ENCODE peak calls at places on chromosomes 3 and 15, in ten cellular contexts. One of them, this sample, is unnamed.

GRCh38 chr3:97347780-97348179 is 416.8 kb upstream of the ARL6 start:
- DNase-seq in naive thymus-derived CD8-positive, alpha-beta T cell: no peak
- DNase-seq in Calu3: no peak
- DNase-seq in endothelial cell of umbilical vein: no peak
- DNase-seq in retina: no peak
- DNase-seq in aorta: no peak
- DNase-seq in T1000: no peak
- DNase-seq in HFF-Myc: no peak
- DNase-seq in LoVo: no peak
- DNase-seq in kidney tubule cell: no peak
- DNase-seq in this sample: no peak

GRCh38 chr3:106728315-106728821 is 648.9 kb upstream of the CCDC54 start:
- DNase-seq in naive thymus-derived CD8-positive, alpha-beta T cell: no peak
- DNase-seq in Calu3: peak; percentile 28
- DNase-seq in endothelial cell of umbilical vein: peak; percentile 96
- DNase-seq in retina: no peak
- DNase-seq in aorta: no peak
- DNase-seq in T1000: peak; percentile 3
- DNase-seq in HFF-Myc: peak; percentile 62
- DNase-seq in LoVo: peak; percentile 24
- DNase-seq in kidney tubule cell: peak; percentile 99
- DNase-seq in this sample: no peak

GRCh38 chr15:64837502-64837901 is 4.2 kb upstream of the PLEKHO2 start:
- DNase-seq in naive thymus-derived CD8-positive, alpha-beta T cell: peak; percentile 79
- DNase-seq in Calu3: no peak
- DNase-seq in endothelial cell of umbilical vein: no peak
- DNase-seq in retina: no peak
- DNase-seq in aorta: no peak
- DNase-seq in T1000: no peak
- DNase-seq in HFF-Myc: no peak
- DNase-seq in LoVo: no peak
- DNase-seq in kidney tubule cell: no peak
- DNase-seq in this sample: no peak

GRCh38 chr15:48395532-48396011 is 64.3 kb downstream of the DUT start:
- DNase-seq in naive thymus-derived CD8-positive, alpha-beta T cell: no peak
- DNase-seq in Calu3: no peak
- DNase-seq in endothelial cell of umbilical vein: no peak
- DNase-seq in retina: peak; percentile 14
- DNase-seq in aorta: peak; percentile 79
- DNase-seq in T1000: peak; percentile 26
- DNase-seq in HFF-Myc: no peak
- DNase-seq in LoVo: no peak
- DNase-seq in kidney tubule cell: peak; percentile 73
- DNase-seq in this sample: no peak

GRCh38 chr3:177440456-177441105 is 243.3 kb upstream of the TBL1XR1 start:
- DNase-seq in naive thymus-derived CD8-positive, alpha-beta T cell: no peak
- DNase-seq in Calu3: no peak
- DNase-seq in endothelial cell of umbilical vein: peak; percentile 13
- DNase-seq in retina: no peak
- DNase-seq in aorta: no peak
- DNase-seq in T1000: no peak
- DNase-seq in HFF-Myc: no peak
- DNase-seq in LoVo: no peak
- DNase-seq in kidney tubule cell: no peak
- DNase-seq in this sample: no peak

GRCh38 chr15:41438206-41438605 is 21.3 kb downstream of the RTF1 start:
- DNase-seq in naive thymus-derived CD8-positive, alpha-beta T cell: no peak
- DNase-seq in Calu3: no peak
- DNase-seq in endothelial cell of umbilical vein: no peak
- DNase-seq in retina: no peak
- DNase-seq in aorta: peak; percentile 58
- DNase-seq in T1000: no peak
- DNase-seq in HFF-Myc: no peak
- DNase-seq in LoVo: no peak
- DNase-seq in kidney tubule cell: no peak
- DNase-seq in this sample: no peak

GRCh38 chr3:30258426-30259392 is 347.7 kb upstream of the TGFBR2 start:
- DNase-seq in naive thymus-derived CD8-positive, alpha-beta T cell: no peak
- DNase-seq in Calu3: no peak
- DNase-seq in endothelial cell of umbilical vein: no peak
- DNase-seq in retina: no peak
- DNase-seq in aorta: no peak
- DNase-seq in T1000: no peak
- DNase-seq in HFF-Myc: no peak
- DNase-seq in LoVo: no peak
- DNase-seq in kidney tubule cell: peak; percentile 49
- DNase-seq in this sample: peak; percentile 50

GRCh38 chr15:76340198-76340801 is 3.7 kb downstream of the ISL2 start:
- DNase-seq in naive thymus-derived CD8-positive, alpha-beta T cell: no peak
- DNase-seq in Calu3: no peak
- DNase-seq in endothelial cell of umbilical vein: peak; percentile 67
- DNase-seq in retina: peak; percentile 91
- DNase-seq in aorta: no peak
- DNase-seq in T1000: no peak
- DNase-seq in HFF-Myc: no peak
- DNase-seq in LoVo: no peak
- DNase-seq in kidney tubule cell: peak; percentile 21
- DNase-seq in this sample: peak; percentile 36

GRCh38 chr3:10417849-10418248 is 87.5 kb downstream of the ATP2B2 start:
- DNase-seq in naive thymus-derived CD8-positive, alpha-beta T cell: no peak
- DNase-seq in Calu3: peak; percentile 23
- DNase-seq in endothelial cell of umbilical vein: peak; percentile 3
- DNase-seq in retina: no peak
- DNase-seq in aorta: no peak
- DNase-seq in T1000: no peak
- DNase-seq in HFF-Myc: no peak
- DNase-seq in LoVo: no peak
- DNase-seq in kidney tubule cell: peak; percentile 4
- DNase-seq in this sample: no peak

GRCh38 chr3:129439381-129439816 is 349 bp downstream of the MBD4 start:
- DNase-seq in naive thymus-derived CD8-positive, alpha-beta T cell: no peak
- DNase-seq in Calu3: peak; percentile 47
- DNase-seq in endothelial cell of umbilical vein: peak; percentile 28
- DNase-seq in retina: no peak
- DNase-seq in aorta: peak; percentile 65
- DNase-seq in T1000: no peak
- DNase-seq in HFF-Myc: no peak
- DNase-seq in LoVo: peak; percentile 13
- DNase-seq in kidney tubule cell: peak; percentile 31
- DNase-seq in this sample: peak; percentile 61

GRCh38 chr3:56980798-56981390 is 79.6 kb upstream of the SPATA12 start:
- DNase-seq in naive thymus-derived CD8-positive, alpha-beta T cell: no peak
- DNase-seq in Calu3: peak; percentile 64
- DNase-seq in endothelial cell of umbilical vein: peak; percentile 95
- DNase-seq in retina: no peak
- DNase-seq in aorta: peak; percentile 79
- DNase-seq in T1000: peak; percentile 81
- DNase-seq in HFF-Myc: peak; percentile 86
- DNase-seq in LoVo: peak; percentile 25
- DNase-seq in kidney tubule cell: peak; percentile 97
- DNase-seq in this sample: no peak

GRCh38 chr3:120284702-120285507 is at the start of gene GPR156:
- DNase-seq in naive thymus-derived CD8-positive, alpha-beta T cell: no peak
- DNase-seq in Calu3: peak; percentile 26
- DNase-seq in endothelial cell of umbilical vein: no peak
- DNase-seq in retina: peak; percentile 61
- DNase-seq in aorta: no peak
- DNase-seq in T1000: no peak
- DNase-seq in HFF-Myc: no peak
- DNase-seq in LoVo: no peak
- DNase-seq in kidney tubule cell: peak; percentile 34
- DNase-seq in this sample: no peak

GRCh38 chr15:41917767-41918430 is 24.0 kb upstream of the SPTBN5 start:
- DNase-seq in naive thymus-derived CD8-positive, alpha-beta T cell: no peak
- DNase-seq in Calu3: peak; percentile 62
- DNase-seq in endothelial cell of umbilical vein: peak; percentile 71
- DNase-seq in retina: no peak
- DNase-seq in aorta: no peak
- DNase-seq in T1000: no peak
- DNase-seq in HFF-Myc: peak; percentile 67
- DNase-seq in LoVo: peak; percentile 36
- DNase-seq in kidney tubule cell: peak; percentile 82
- DNase-seq in this sample: no peak

GRCh38 chr3:123046262-123046873 is 18.8 kb upstream of the SEMA5B start:
- DNase-seq in naive thymus-derived CD8-positive, alpha-beta T cell: no peak
- DNase-seq in Calu3: no peak
- DNase-seq in endothelial cell of umbilical vein: no peak
- DNase-seq in retina: no peak
- DNase-seq in aorta: no peak
- DNase-seq in T1000: peak; percentile 77
- DNase-seq in HFF-Myc: no peak
- DNase-seq in LoVo: no peak
- DNase-seq in kidney tubule cell: no peak
- DNase-seq in this sample: no peak

GRCh38 chr3:57464011-57464410 is 80.1 kb downstream of the DNAH12 start:
- DNase-seq in naive thymus-derived CD8-positive, alpha-beta T cell: no peak
- DNase-seq in Calu3: no peak
- DNase-seq in endothelial cell of umbilical vein: no peak
- DNase-seq in retina: no peak
- DNase-seq in aorta: no peak
- DNase-seq in T1000: no peak
- DNase-seq in HFF-Myc: no peak
- DNase-seq in LoVo: no peak
- DNase-seq in kidney tubule cell: no peak
- DNase-seq in this sample: no peak

GRCh38 chr15:28094732-28095521 is 4.2 kb downstream of the OCA2 start:
- DNase-seq in naive thymus-derived CD8-positive, alpha-beta T cell: peak; percentile 34
- DNase-seq in Calu3: peak; percentile 1
- DNase-seq in endothelial cell of umbilical vein: no peak
- DNase-seq in retina: peak; percentile 83
- DNase-seq in aorta: peak; percentile 72
- DNase-seq in T1000: no peak
- DNase-seq in HFF-Myc: no peak
- DNase-seq in LoVo: peak; percentile 27
- DNase-seq in kidney tubule cell: peak; percentile 20
- DNase-seq in this sample: no peak